ENCODE peak calls at places on chromosomes 7 and 10, in ten cellular contexts. P is mucosa of descending colon, O is heart left ventricle, B is MCF 10A, L is HFF-Myc, T is colonic mucosa, R is cardiac fibroblast, G is Peyer's patch, X is cardiac muscle cell, U is right lobe of liver. W is an unnamed sample.

GRCh38 chr7:87354749-87355148 is 9.3 kb downstream of the CROT start:
- DNase-seq in X (no peak), O (no peak), U (no peak), G (no peak), P (no peak), B (peak), R (no peak), L (peak), T (no peak), W (no peak)

GRCh38 chr7:65798111-65799075 is 74.5 kb upstream of the VKORC1L1 start:
- DNase-seq in B (peak), P (no peak), O (no peak), U (no peak), G (no peak), T (no peak), L (peak), X (peak), R (peak), W (no peak)

GRCh38 chr7:112779667-112780066 is 10.5 kb downstream of the TMEM168 start:
- DNase-seq in R (no peak), X (no peak), T (no peak), B (no peak), U (no peak), O (no peak), L (no peak), G (no peak), P (no peak), W (no peak)

GRCh38 chr7:4849390-4849789 is 12.4 kb downstream of the PAPOLB start:
- DNase-seq in L (peak), U (no peak), T (no peak), B (peak), O (no peak), G (no peak), P (no peak), R (peak), X (peak), W (no peak)

GRCh38 chr10:104099274-104099673 is 13.6 kb upstream of the COL17A1 start:
- DNase-seq in G (no peak), L (no peak), B (no peak), T (no peak), O (no peak), U (no peak), R (peak), P (no peak), X (peak), W (no peak)

GRCh38 chr7:1537631-1538412 is 7.3 kb downstream of the MAFK start:
- DNase-seq in T (peak), B (peak), G (peak), U (peak), L (peak), O (peak), R (peak), X (peak), P (peak), W (peak)

GRCh38 chr10:49552277-49552676 is 13.4 kb upstream of the ERCC6 start:
- DNase-seq in T (no peak), X (peak), G (no peak), B (peak), P (no peak), R (peak), O (no peak), L (no peak), U (no peak), W (no peak)

GRCh38 chr7:151755131-151755787 is 121.7 kb downstream of the PRKAG2 start:
- DNase-seq in T (peak), O (no peak), L (peak), B (no peak), R (peak), U (peak), X (peak), G (no peak), P (no peak), W (no peak)

GRCh38 chr7:134686782-134687181 is 40.1 kb downstream of the BPGM start:
- DNase-seq in O (no peak), L (no peak), B (no peak), T (no peak), X (peak), P (no peak), U (no peak), G (no peak), R (peak), W (no peak)

GRCh38 chr10:2978111-2978510 is 89.2 kb upstream of the PFKP start:
- DNase-seq in L (no peak), R (peak), X (peak), U (no peak), B (peak), O (no peak), T (no peak), P (no peak), G (no peak), W (no peak)

GRCh38 chr10:24208661-24209420 is at the start of gene KIAA1217:
- DNase-seq in O (peak), B (peak), P (peak), U (peak), L (peak), R (peak), G (peak), T (peak), X (peak), W (peak)

GRCh38 chr7:96174812-96175211 is 147.1 kb downstream of the SLC25A13 start:
- DNase-seq in R (no peak), O (no peak), P (no peak), G (no peak), B (no peak), L (no peak), U (no peak), X (no peak), T (no peak), W (no peak)

GRCh38 chr7:86282014-86282682 is 361.6 kb upstream of the GRM3 start:
- DNase-seq in R (no peak), O (no peak), G (no peak), L (no peak), U (peak), X (no peak), T (no peak), B (no peak), P (no peak), W (no peak)

GRCh38 chr10:118249714-118250113 is 92.4 kb downstream of the FAM204A start:
- DNase-seq in U (no peak), T (no peak), L (no peak), P (no peak), G (no peak), O (no peak), R (no peak), X (no peak), B (no peak), W (no peak)

GRCh38 chr7:3995187-3995586 is 686.9 kb upstream of the FOXK1 start:
- DNase-seq in P (no peak), R (no peak), L (no peak), O (no peak), G (no peak), X (no peak), B (no peak), T (no peak), U (no peak), W (no peak)

GRCh38 chr7:2002561-2003450 is 229.9 kb downstream of the MAD1L1 start:
- DNase-seq in B (no peak), O (peak), G (peak), X (no peak), T (no peak), U (peak), R (no peak), P (peak), L (no peak), W (peak)

GRCh38 chr7:46844486-46844885 is 737.4 kb downstream of the TNS3 start:
- DNase-seq in T (no peak), G (no peak), O (no peak), R (no peak), X (peak), U (no peak), B (peak), L (no peak), P (no peak), W (no peak)

GRCh38 chr7:91357929-91358328 is 93.7 kb downstream of the FZD1 start:
- DNase-seq in P (no peak), L (no peak), B (no peak), R (no peak), T (no peak), X (no peak), G (no peak), U (no peak), O (no peak), W (no peak)

GRCh38 chr10:79202188-79203013 is 133.6 kb downstream of the ZMIZ1 start:
- DNase-seq in B (peak), P (no peak), O (peak), R (peak), X (peak), L (no peak), U (no peak), G (no peak), T (no peak), W (peak)

GRCh38 chr7:22470981-22471380 is 29.0 kb downstream of the STEAP1B start:
- DNase-seq in O (no peak), L (no peak), X (no peak), B (no peak), G (no peak), T (no peak), R (no peak), P (no peak), U (no peak), W (no peak)

GRCh38 chr10:61866700-61867368 is 34.7 kb upstream of the ARID5B start:
- DNase-seq in O (no peak), U (no peak), T (no peak), X (no peak), B (no peak), R (no peak), G (no peak), P (no peak), L (no peak), W (no peak)

GRCh38 chr10:95247200-95247880 is 43.5 kb downstream of the PDLIM1 start:
- DNase-seq in B (no peak), T (no peak), R (peak), L (peak), O (no peak), U (no peak), X (peak), G (no peak), P (no peak), W (no peak)

GRCh38 chr10:12121673-12122072 is 7.8 kb upstream of the SEC61A2 start:
- DNase-seq in T (no peak), G (no peak), B (no peak), R (no peak), X (no peak), U (no peak), L (no peak), O (no peak), P (no peak), W (no peak)

GRCh38 chr7:84469034-84469433 is 274.4 kb upstream of the SEMA3A start:
- DNase-seq in X (peak), T (no peak), P (no peak), B (no peak), G (no peak), R (peak), U (no peak), O (no peak), L (no peak), W (no peak)

GRCh38 chr10:102604379-102604960 is 39.8 kb upstream of the TRIM8 start:
- DNase-seq in U (no peak), L (no peak), R (peak), T (no peak), O (no peak), P (no peak), B (peak), X (peak), G (no peak), W (no peak)

GRCh38 chr7:46206474-46207060 is 285.5 kb upstream of the IGFBP3 start:
- DNase-seq in G (no peak), R (no peak), B (no peak), L (no peak), P (no peak), X (no peak), U (no peak), T (no peak), O (no peak), W (no peak)

GRCh38 chr7:39413866-39414668 is 152.1 kb upstream of the YAE1 start:
- DNase-seq in L (no peak), R (peak), U (no peak), O (peak), X (peak), T (peak), G (peak), B (no peak), P (peak), W (peak)

DNA sequence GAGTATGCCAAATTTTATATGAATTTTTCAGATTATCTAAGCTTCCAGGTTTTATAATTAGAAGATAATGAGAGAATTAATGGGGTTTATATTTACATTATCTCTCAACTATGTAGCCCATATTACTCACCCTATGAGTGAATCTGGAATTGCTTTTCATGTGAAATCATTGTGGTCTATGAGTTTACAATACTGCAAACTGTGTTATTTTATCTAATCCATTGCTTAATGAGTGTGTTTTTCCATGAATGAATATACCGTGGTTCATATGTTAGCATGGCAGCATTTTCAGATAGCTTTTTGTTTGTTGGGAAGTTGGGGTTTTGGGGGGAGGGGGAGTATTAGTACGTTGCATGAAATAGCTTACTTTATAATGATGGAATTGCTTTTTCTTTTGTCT is 44.5 kb downstream of the FGFBP3 start:
- DNase-seq in L (no peak), O (no peak), U (no peak), T (no peak), G (no peak), R (no peak), B (no peak), P (no peak), X (no peak), W (no peak)
- TF ChIP-seq CTCF in L (no peak), O (no peak), U (no peak), T (no peak), G (no peak), R (no peak), B (no peak), P (no peak), X (no peak), W (no peak)

GRCh38 chr10:121596668-121597503 is 1.4 kb downstream of the FGFR2 start:
- DNase-seq in L (no peak), X (peak), U (peak), R (peak), G (peak), T (peak), O (peak), P (peak), B (peak), W (peak)
- TF ChIP-seq CTCF in L (no peak), X (no peak), U (peak), R (no peak), G (no peak), T (no peak), O (no peak), P (no peak), B (no peak), W (no peak)

GRCh38 chr10:35236739-35237138 is 99.6 kb upstream of the CCNY start:
- DNase-seq in B (peak), G (no peak), X (peak), P (no peak), O (no peak), R (peak), L (no peak), U (no peak), T (no peak), W (no peak)
- TF ChIP-seq CTCF in B (peak), G (peak), X (peak), P (no peak), O (peak), R (peak), L (peak), U (peak), T (no peak), W (no peak)

GRCh38 chr10:69425041-69425440 is 8.3 kb upstream of the TACR2 start:
- DNase-seq in U (no peak), L (no peak), P (no peak), B (no peak), O (no peak), X (no peak), T (no peak), R (no peak), G (no peak), W (no peak)
- TF ChIP-seq CTCF in U (no peak), L (no peak), P (no peak), B (no peak), O (no peak), X (no peak), T (no peak), R (no peak), G (no peak), W (no peak)

DNA sequence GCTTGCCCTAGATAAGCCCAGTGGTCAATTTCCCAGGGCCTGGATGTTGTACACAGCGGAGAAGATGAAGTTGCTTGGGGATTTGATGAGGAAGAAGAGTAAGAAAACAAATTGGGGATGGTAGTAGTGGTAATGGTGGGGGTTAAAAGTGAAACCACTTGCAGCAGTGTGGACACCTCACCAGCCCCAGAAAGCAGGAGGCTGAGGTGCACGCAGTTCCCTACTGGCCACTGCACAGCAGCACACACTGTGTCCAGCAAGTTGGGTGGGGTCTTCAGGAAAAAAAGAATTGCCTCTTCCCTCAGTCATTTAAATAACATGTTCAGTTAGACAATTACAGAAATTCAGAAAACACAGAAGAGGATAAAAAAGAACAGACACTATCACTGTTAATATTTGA is 96.6 kb downstream of the TAX1BP1 start:
- DNase-seq in X (no peak), O (no peak), B (no peak), P (no peak), T (no peak), U (no peak), G (no peak), R (no peak), L (no peak), W (no peak)
- TF ChIP-seq CTCF in X (no peak), O (no peak), B (no peak), P (no peak), T (no peak), U (no peak), G (no peak), R (no peak), L (no peak), W (no peak)